ENCODE peak calls at places on chromosome 1, in eight cellular contexts. One of them, this sample, is unnamed. For H3K36me3, the result is how much of the 10 kb centered on the place peaks cover.

GRCh38 chr1:24121406-24121805 is 9.5 kb upstream of the MYOM3 start:
- DNase-seq in heart left ventricle: no peak
- DNase-seq in IMR-90: no peak
- DNase-seq in suprapubic skin: no peak
- DNase-seq in H1: no peak
- DNase-seq in transverse colon: no peak
- DNase-seq in right lobe of liver: no peak
- DNase-seq in adrenal gland: no peak
- DNase-seq in this sample: no peak

GRCh38 chr1:38014171-38014570 is 1.6 kb downstream of the UTP11 start:
- DNase-seq in heart left ventricle: no peak
- DNase-seq in IMR-90: no peak
- DNase-seq in suprapubic skin: no peak
- DNase-seq in H1: no peak
- DNase-seq in transverse colon: no peak
- DNase-seq in right lobe of liver: no peak
- DNase-seq in adrenal gland: no peak
- DNase-seq in this sample: no peak

GRCh38 chr1:220182081-220182480 is 88.1 kb downstream of the IARS2 start:
- DNase-seq in heart left ventricle: no peak
- DNase-seq in IMR-90: no peak
- DNase-seq in suprapubic skin: no peak
- DNase-seq in H1: no peak
- DNase-seq in transverse colon: no peak
- DNase-seq in right lobe of liver: no peak
- DNase-seq in adrenal gland: no peak
- DNase-seq in this sample: no peak

GRCh38 chr1:33610391-33610790 is 137.9 kb downstream of the ZSCAN20 start:
- DNase-seq in heart left ventricle: no peak
- DNase-seq in IMR-90: no peak
- DNase-seq in suprapubic skin: no peak
- DNase-seq in H1: no peak
- DNase-seq in transverse colon: no peak
- DNase-seq in right lobe of liver: no peak
- DNase-seq in adrenal gland: no peak
- DNase-seq in this sample: no peak

GRCh38 chr1:61083014-61083798 is 845 bp downstream of the NFIA start:
- DNase-seq in heart left ventricle: peak
- DNase-seq in IMR-90: no peak
- DNase-seq in suprapubic skin: no peak
- DNase-seq in H1: no peak
- DNase-seq in transverse colon: peak
- DNase-seq in right lobe of liver: peak
- DNase-seq in adrenal gland: peak
- DNase-seq in this sample: no peak

GRCh38 chr1:247113094-247113497 is 8.9 kb upstream of the ZNF669 start:
- DNase-seq in heart left ventricle: no peak
- DNase-seq in IMR-90: no peak
- DNase-seq in suprapubic skin: no peak
- DNase-seq in H1: no peak
- DNase-seq in transverse colon: no peak
- DNase-seq in right lobe of liver: peak
- DNase-seq in adrenal gland: no peak
- DNase-seq in this sample: peak

GRCh38 chr1:234260578-234260977 is 112.7 kb upstream of the COA6 start:
- DNase-seq in heart left ventricle: no peak
- DNase-seq in IMR-90: no peak
- DNase-seq in suprapubic skin: no peak
- DNase-seq in H1: no peak
- DNase-seq in transverse colon: no peak
- DNase-seq in right lobe of liver: no peak
- DNase-seq in adrenal gland: no peak
- DNase-seq in this sample: no peak

GRCh38 chr1:63746129-63746864 is 27.5 kb upstream of the ROR1 start:
- DNase-seq in heart left ventricle: no peak
- DNase-seq in IMR-90: peak
- DNase-seq in suprapubic skin: no peak
- DNase-seq in H1: no peak
- DNase-seq in transverse colon: no peak
- DNase-seq in right lobe of liver: no peak
- DNase-seq in adrenal gland: no peak
- DNase-seq in this sample: no peak

GRCh38 chr1:172449585-172450523 is 6.0 kb upstream of the PIGC start:
- DNase-seq in heart left ventricle: peak
- DNase-seq in IMR-90: peak
- DNase-seq in suprapubic skin: no peak
- DNase-seq in H1: peak
- DNase-seq in transverse colon: peak
- DNase-seq in right lobe of liver: peak
- DNase-seq in adrenal gland: peak
- DNase-seq in this sample: peak
- TF ChIP-seq POLR2A in heart left ventricle: no peak
- TF ChIP-seq POLR2A in IMR-90: no peak
- TF ChIP-seq POLR2A in suprapubic skin: no peak
- TF ChIP-seq POLR2A in H1: no peak
- TF ChIP-seq POLR2A in transverse colon: no peak
- TF ChIP-seq POLR2A in right lobe of liver: no peak
- TF ChIP-seq POLR2A in adrenal gland: no peak
- TF ChIP-seq POLR2A in this sample: no peak

GRCh38 chr1:211894312-211894711 is 63.7 kb upstream of the LPGAT1 start:
- DNase-seq in heart left ventricle: no peak
- DNase-seq in IMR-90: no peak
- DNase-seq in suprapubic skin: no peak
- DNase-seq in H1: no peak
- DNase-seq in transverse colon: no peak
- DNase-seq in right lobe of liver: no peak
- DNase-seq in adrenal gland: no peak
- DNase-seq in this sample: no peak

GRCh38 chr1:211893260-211893659 is 62.7 kb upstream of the LPGAT1 start:
- DNase-seq in heart left ventricle: no peak
- DNase-seq in IMR-90: no peak
- DNase-seq in suprapubic skin: no peak
- DNase-seq in H1: no peak
- DNase-seq in transverse colon: no peak
- DNase-seq in right lobe of liver: no peak
- DNase-seq in adrenal gland: no peak
- DNase-seq in this sample: no peak

GRCh38 chr1:211900411-211900810 is 69.8 kb upstream of the LPGAT1 start:
- DNase-seq in heart left ventricle: no peak
- DNase-seq in IMR-90: no peak
- DNase-seq in suprapubic skin: no peak
- DNase-seq in H1: no peak
- DNase-seq in transverse colon: peak
- DNase-seq in right lobe of liver: no peak
- DNase-seq in adrenal gland: no peak
- DNase-seq in this sample: no peak

GRCh38 chr1:211895126-211895759 is 64.7 kb upstream of the LPGAT1 start:
- DNase-seq in heart left ventricle: no peak
- DNase-seq in IMR-90: no peak
- DNase-seq in suprapubic skin: no peak
- DNase-seq in H1: no peak
- DNase-seq in transverse colon: no peak
- DNase-seq in right lobe of liver: no peak
- DNase-seq in adrenal gland: no peak
- DNase-seq in this sample: peak

DNA sequence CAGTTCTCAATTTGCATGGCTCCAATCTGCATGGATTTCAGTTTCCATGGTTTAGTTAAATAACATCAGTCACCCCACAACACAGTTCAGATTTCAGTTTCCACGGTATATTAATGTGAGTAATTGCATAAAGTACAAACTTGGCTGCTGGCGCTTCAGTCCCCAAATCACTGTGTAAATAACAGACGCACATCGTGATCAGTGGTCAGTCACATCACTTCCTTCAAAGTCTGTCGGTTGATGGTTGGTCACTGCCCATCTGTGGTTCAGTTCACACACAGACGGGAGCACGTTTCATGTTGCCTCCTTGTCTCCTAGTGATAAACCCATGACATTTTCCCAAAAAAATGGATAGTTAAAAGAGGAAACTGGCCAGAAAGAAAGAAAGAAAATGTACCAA is 66.4 kb upstream of the LPGAT1 start:
- DNase-seq in heart left ventricle: no peak
- DNase-seq in IMR-90: peak
- DNase-seq in suprapubic skin: no peak
- DNase-seq in H1: no peak
- DNase-seq in transverse colon: no peak
- DNase-seq in right lobe of liver: no peak
- DNase-seq in adrenal gland: no peak
- DNase-seq in this sample: no peak
- H3K4me3 ChIP-seq in heart left ventricle: no peak
- H3K4me3 ChIP-seq in IMR-90: no peak
- H3K4me3 ChIP-seq in suprapubic skin: no peak
- H3K4me3 ChIP-seq in H1: no peak
- H3K4me3 ChIP-seq in transverse colon: no peak
- H3K4me3 ChIP-seq in right lobe of liver: no peak
- H3K4me3 ChIP-seq in adrenal gland: no peak
- H3K4me3 ChIP-seq in this sample: no peak

GRCh38 chr1:228093050-228093906 is 9.8 kb downstream of the C1orf35 start:
- DNase-seq in heart left ventricle: no peak
- DNase-seq in IMR-90: no peak
- DNase-seq in suprapubic skin: peak
- DNase-seq in H1: no peak
- DNase-seq in transverse colon: no peak
- DNase-seq in right lobe of liver: no peak
- DNase-seq in adrenal gland: peak
- DNase-seq in this sample: no peak

GRCh38 chr1:228095161-228095560 is 8.0 kb downstream of the C1orf35 start:
- DNase-seq in heart left ventricle: no peak
- DNase-seq in IMR-90: no peak
- DNase-seq in suprapubic skin: peak
- DNase-seq in H1: no peak
- DNase-seq in transverse colon: no peak
- DNase-seq in right lobe of liver: no peak
- DNase-seq in adrenal gland: no peak
- DNase-seq in this sample: no peak

GRCh38 chr1:228092342-228093049 is 10.0 kb downstream of the ARF1 start:
- DNase-seq in heart left ventricle: no peak
- DNase-seq in IMR-90: no peak
- DNase-seq in suprapubic skin: no peak
- DNase-seq in H1: no peak
- DNase-seq in transverse colon: no peak
- DNase-seq in right lobe of liver: no peak
- DNase-seq in adrenal gland: peak
- DNase-seq in this sample: no peak

GRCh38 chr1:228095938-228096337 is 7.2 kb downstream of the C1orf35 start:
- DNase-seq in heart left ventricle: peak
- DNase-seq in IMR-90: no peak
- DNase-seq in suprapubic skin: peak
- DNase-seq in H1: no peak
- DNase-seq in transverse colon: no peak
- DNase-seq in right lobe of liver: no peak
- DNase-seq in adrenal gland: peak
- DNase-seq in this sample: no peak

DNA sequence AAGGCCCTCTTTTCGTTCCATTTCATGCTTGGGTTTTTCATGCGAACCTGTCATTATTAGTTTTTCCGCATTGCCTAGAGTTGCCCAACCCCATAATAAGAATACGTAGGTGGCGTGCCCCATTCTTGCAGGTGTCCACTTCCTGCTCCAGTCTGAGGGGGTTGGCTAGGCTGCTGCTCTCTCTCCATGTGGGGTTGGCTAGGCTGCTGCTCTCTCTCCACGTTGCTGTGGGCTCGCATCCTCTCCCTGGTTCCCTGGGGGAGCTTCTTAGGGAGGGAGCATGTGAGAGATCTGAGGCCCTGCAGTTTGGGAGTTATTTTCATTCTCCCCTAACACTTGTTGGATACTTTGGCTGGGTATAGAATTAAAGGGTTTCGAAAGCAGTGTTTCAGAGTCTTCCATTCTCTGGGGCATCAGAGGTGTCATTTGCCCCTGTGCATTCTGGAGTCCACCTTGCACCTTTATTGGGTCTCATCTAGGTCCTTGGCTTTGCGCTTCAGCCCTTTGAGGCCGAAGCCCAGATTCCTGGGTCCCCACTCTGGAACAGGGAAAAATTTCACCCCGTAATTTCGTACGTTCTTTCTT is 8.6 kb downstream of the C1orf35 start:
- DNase-seq in heart left ventricle: no peak
- DNase-seq in IMR-90: no peak
- DNase-seq in suprapubic skin: peak
- DNase-seq in H1: no peak
- DNase-seq in transverse colon: peak
- DNase-seq in right lobe of liver: no peak
- DNase-seq in adrenal gland: peak
- DNase-seq in this sample: no peak
- H3K36me3 ChIP-seq in heart left ventricle: half or more
- H3K36me3 ChIP-seq in IMR-90: under half
- H3K36me3 ChIP-seq in suprapubic skin: under half
- H3K36me3 ChIP-seq in H1: under half
- H3K36me3 ChIP-seq in transverse colon: under half
- H3K36me3 ChIP-seq in right lobe of liver: under half
- H3K36me3 ChIP-seq in adrenal gland: under half
- H3K36me3 ChIP-seq in this sample: under half

GRCh38 chr1:109274533-109275476 is 8.1 kb downstream of the PSRC1 start:
- DNase-seq in heart left ventricle: no peak
- DNase-seq in IMR-90: peak
- DNase-seq in suprapubic skin: peak
- DNase-seq in H1: no peak
- DNase-seq in transverse colon: peak
- DNase-seq in right lobe of liver: peak
- DNase-seq in adrenal gland: no peak
- DNase-seq in this sample: peak

GRCh38 chr1:109279615-109280278 is 3.2 kb downstream of the PSRC1 start:
- DNase-seq in heart left ventricle: no peak
- DNase-seq in IMR-90: no peak
- DNase-seq in suprapubic skin: peak
- DNase-seq in H1: no peak
- DNase-seq in transverse colon: no peak
- DNase-seq in right lobe of liver: no peak
- DNase-seq in adrenal gland: no peak
- DNase-seq in this sample: no peak

GRCh38 chr1:109280768-109281356 is 2.1 kb downstream of the PSRC1 start:
- DNase-seq in heart left ventricle: no peak
- DNase-seq in IMR-90: no peak
- DNase-seq in suprapubic skin: no peak
- DNase-seq in H1: no peak
- DNase-seq in transverse colon: no peak
- DNase-seq in right lobe of liver: no peak
- DNase-seq in adrenal gland: no peak
- DNase-seq in this sample: no peak

GRCh38 chr1:109275706-109276345 is 7.1 kb downstream of the PSRC1 start:
- DNase-seq in heart left ventricle: no peak
- DNase-seq in IMR-90: peak
- DNase-seq in suprapubic skin: peak
- DNase-seq in H1: no peak
- DNase-seq in transverse colon: no peak
- DNase-seq in right lobe of liver: peak
- DNase-seq in adrenal gland: no peak
- DNase-seq in this sample: peak

DNA sequence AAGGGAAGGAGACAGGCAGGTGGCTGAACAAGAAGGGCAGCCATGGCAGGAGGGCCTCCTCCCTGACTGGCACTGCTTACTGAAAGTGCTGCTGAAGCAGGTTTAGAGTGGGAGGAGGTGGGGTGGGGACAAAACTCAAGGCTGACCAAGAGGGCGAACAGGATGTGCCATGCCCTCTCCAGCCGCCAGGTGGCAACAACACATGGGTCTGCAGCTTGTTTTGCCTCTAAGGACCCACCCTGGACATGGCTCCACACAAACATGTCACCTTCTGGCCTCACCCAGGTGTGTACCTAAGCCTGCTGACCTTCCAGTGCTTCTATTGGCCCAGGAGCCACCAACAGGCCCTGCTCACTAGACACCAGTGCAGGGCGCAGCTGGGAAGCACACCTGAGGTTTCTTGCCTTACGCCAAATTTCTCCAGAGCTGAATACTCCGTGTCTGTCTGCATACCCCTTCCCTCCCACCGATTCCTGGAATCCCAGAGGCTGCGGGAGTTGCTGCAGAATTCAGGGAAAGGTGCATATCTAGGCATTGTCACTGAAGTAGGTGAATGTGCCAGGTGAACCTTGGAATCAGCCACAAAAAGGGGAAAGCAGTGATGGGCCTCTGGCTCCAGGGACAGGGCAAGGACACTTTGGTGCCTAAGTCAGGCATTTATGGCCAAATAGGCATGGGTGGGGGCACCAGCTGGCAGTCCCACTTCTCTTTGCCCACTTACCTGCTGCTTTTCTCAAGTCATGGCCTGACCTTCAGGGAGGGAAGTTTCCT is 5.3 kb downstream of the PSRC1 start:
- DNase-seq in heart left ventricle: peak
- DNase-seq in IMR-90: peak
- DNase-seq in suprapubic skin: peak
- DNase-seq in H1: peak
- DNase-seq in transverse colon: peak
- DNase-seq in right lobe of liver: peak
- DNase-seq in adrenal gland: peak
- DNase-seq in this sample: peak
- TF ChIP-seq POLR2A in heart left ventricle: no peak
- TF ChIP-seq POLR2A in IMR-90: no peak
- TF ChIP-seq POLR2A in suprapubic skin: no peak
- TF ChIP-seq POLR2A in H1: no peak
- TF ChIP-seq POLR2A in transverse colon: peak
- TF ChIP-seq POLR2A in right lobe of liver: peak
- TF ChIP-seq POLR2A in adrenal gland: no peak
- TF ChIP-seq POLR2A in this sample: no peak

This sample was measured in body of pancreas.